ENCODE peak calls at places on chromosomes 2 and 18, in seven cellular contexts. D, Y, I, K, X, W and G are unnamed samples.

GRCh38 chr2:30300456-30301221 is 69.3 kb downstream of the LBH start:
- DNase-seq in D (peak; percentile 72), Y (peak; percentile 41), I (no peak), K (no peak), X (no peak), W (no peak), G (no peak)

GRCh38 chr18:33579147-33579867 is 1.3 kb downstream of the ASXL3 start:
- DNase-seq in D (peak; percentile 43), Y (no peak), I (no peak), K (peak; percentile 9), X (peak; percentile 27), W (no peak), G (no peak)

GRCh38 chr2:18396328-18396727 is 164.1 kb downstream of the RDH14 start:
- DNase-seq in D (no peak), Y (no peak), I (no peak), K (no peak), X (no peak), W (no peak), G (no peak)

GRCh38 chr2:15735738-15736326 is 144.2 kb downstream of the DDX1 start:
- DNase-seq in D (no peak), Y (no peak), I (no peak), K (no peak), X (no peak), W (no peak), G (no peak)

GRCh38 chr2:240745456-240745855 is 53.8 kb downstream of the AQP12A start:
- DNase-seq in D (no peak), Y (no peak), I (no peak), K (no peak), X (no peak), W (no peak), G (no peak)

GRCh38 chr2:109454764-109455394 is 158.9 kb downstream of the SEPTIN10 start:
- DNase-seq in D (no peak), Y (no peak), I (no peak), K (no peak), X (no peak), W (no peak), G (peak; percentile 24)

GRCh38 chr18:57438669-57439616 is 3.8 kb downstream of the ONECUT2 start:
- DNase-seq in D (no peak), Y (no peak), I (no peak), K (no peak), X (peak; percentile 27), W (no peak), G (no peak)

GRCh38 chr2:145957929-145958328 is 1438.0 kb upstream of the ZEB2 start:
- DNase-seq in D (peak; percentile 43), Y (peak; percentile 9), I (no peak), K (no peak), X (no peak), W (no peak), G (no peak)

GRCh38 chr2:74671479-74671878 is 17.4 kb downstream of the SEMA4F start:
- DNase-seq in D (no peak), Y (peak; percentile 35), I (no peak), K (no peak), X (no peak), W (no peak), G (no peak)

GRCh38 chr2:241339839-241340471 is 16.1 kb upstream of the FARP2 start:
- DNase-seq in D (peak; percentile 48), Y (peak; percentile 29), I (no peak), K (no peak), X (no peak), W (no peak), G (no peak)

GRCh38 chr2:208783184-208783583 is 376.6 kb downstream of the PTH2R start:
- DNase-seq in D (no peak), Y (no peak), I (no peak), K (no peak), X (no peak), W (no peak), G (no peak)

GRCh38 chr2:167128130-167128529 is 239.8 kb downstream of the XIRP2 start:
- DNase-seq in D (no peak), Y (no peak), I (no peak), K (no peak), X (no peak), W (no peak), G (no peak)

GRCh38 chr18:44866103-44866502 is 185.4 kb downstream of the SETBP1 start:
- DNase-seq in D (no peak), Y (no peak), I (no peak), K (no peak), X (no peak), W (no peak), G (no peak)

GRCh38 chr2:12202301-12202700 is 455.9 kb downstream of the LPIN1 start:
- DNase-seq in D (peak; percentile 31), Y (peak; percentile 89), I (no peak), K (no peak), X (no peak), W (no peak), G (no peak)

GRCh38 chr2:241798631-241799521 is 10.1 kb upstream of the NEU4 start:
- DNase-seq in D (no peak), Y (no peak), I (no peak), K (no peak), X (no peak), W (peak; percentile 36), G (peak; percentile 26)

GRCh38 chr2:43269074-43269572 is 42.7 kb upstream of the ZFP36L2 start:
- DNase-seq in D (peak; percentile 100), Y (peak; percentile 98), I (no peak), K (no peak), X (no peak), W (no peak), G (peak; percentile 84)
- H3K4me3 ChIP-seq in D (peak overlapping the region; percentile 11), Y (no peak overlapping the region), I (no peak overlapping the region), K (no peak overlapping the region), X (no peak overlapping the region), W (no peak overlapping the region), G (no peak overlapping the region)

GRCh38 chr2:42112418-42112817 is 56.7 kb upstream of the EML4 start:
- DNase-seq in D (no peak), Y (no peak), I (no peak), K (no peak), X (no peak), W (no peak), G (no peak)
- H3K4me1 ChIP-seq in D (peaks cover 3% of the 10 kb centered on the region), Y (peaks cover 19% of the 10 kb centered on the region), I (peaks cover 37% of the 10 kb centered on the region), K (peaks cover 2% of the 10 kb centered on the region), X (peaks cover 8% of the 10 kb centered on the region), W (peaks cover 74% of the 10 kb centered on the region), G (peaks cover 11% of the 10 kb centered on the region)

GRCh38 chr2:27683390-27684071 is 19.8 kb downstream of the SLC4A1AP start:
- DNase-seq in D (peak; percentile 93), Y (peak; percentile 93), I (peak; percentile 59), K (peak; percentile 94), X (peak; percentile 94), W (peak; percentile 85), G (no peak)
- H3K27ac ChIP-seq in D (peak overlapping the region; percentile 74), Y (no peak overlapping the region), I (no peak overlapping the region), K (no peak overlapping the region), X (no peak overlapping the region), W (peak overlapping the region; percentile 1), G (peak overlapping the region; percentile 51)

GRCh38 chr2:71238089-71238488 is 11.2 kb upstream of the PAIP2B start:
- DNase-seq in D (no peak), Y (no peak), I (no peak), K (no peak), X (no peak), W (no peak), G (no peak)

GRCh38 chr2:71240794-71241193 is 13.9 kb upstream of the PAIP2B start:
- DNase-seq in D (no peak), Y (no peak), I (no peak), K (no peak), X (no peak), W (no peak), G (no peak)

GRCh38 chr2:71235930-71236587 is 9.2 kb upstream of the PAIP2B start:
- DNase-seq in D (no peak), Y (no peak), I (no peak), K (peak; percentile 63), X (peak; percentile 23), W (no peak), G (no peak)
- H3K4me3 ChIP-seq in D (no peak overlapping the region), Y (no peak overlapping the region), I (no peak overlapping the region), K (peak overlapping the region; percentile 2), X (no peak overlapping the region), W (no peak overlapping the region), G (no peak overlapping the region)

GRCh38 chr2:119230219-119230618 is 6.6 kb downstream of the STEAP3 start:
- DNase-seq in D (no peak), Y (no peak), I (no peak), K (no peak), X (no peak), W (no peak), G (no peak)
- H3K4me1 ChIP-seq in D (peaks cover 44% of the 10 kb centered on the region), Y (no peaks in the 10 kb centered on the region), I (no peaks in the 10 kb centered on the region), K (no peaks in the 10 kb centered on the region), X (no peaks in the 10 kb centered on the region), W (no peaks in the 10 kb centered on the region), G (peaks cover 2% of the 10 kb centered on the region)